ENCODE peak calls at places on chromosomes 5 and 9, in nine cellular contexts. I, E, U, C, W, Q, M, K and S are unnamed samples.
A peak's percentile ranks its signal among the peaks of the same experiment; 100 is the strongest.

GRCh38 chr9:124660341-124660801 is 110.7 kb downstream of the NR6A1 start:
- DNase-seq in I (peak; percentile 74), E (peak; percentile 81), U (peak; percentile 61), C (no peak), W (peak; percentile 49), Q (no peak), M (peak; percentile 16), K (peak; percentile 70), S (peak; percentile 36)

GRCh38 chr9:134619983-134620612 is 21.5 kb upstream of the COL5A1 start:
- DNase-seq in I (no peak), E (no peak), U (no peak), C (no peak), W (peak; percentile 4), Q (no peak), M (no peak), K (no peak), S (no peak)

GRCh38 chr5:87048156-87048555 is 219.5 kb upstream of the RASA1 start:
- DNase-seq in I (no peak), E (no peak), U (no peak), C (no peak), W (no peak), Q (no peak), M (no peak), K (peak; percentile 3), S (no peak)

GRCh38 chr9:124686918-124687317 is 84.2 kb downstream of the NR6A1 start:
- DNase-seq in I (no peak), E (no peak), U (no peak), C (no peak), W (no peak), Q (no peak), M (no peak), K (no peak), S (no peak)

GRCh38 chr5:101679816-101680215 is 616.3 kb downstream of the SLCO4C1 start:
- DNase-seq in I (peak; percentile 7), E (peak; percentile 18), U (no peak), C (no peak), W (no peak), Q (no peak), M (no peak), K (peak; percentile 9), S (peak; percentile 65)

GRCh38 chr5:156004754-156005153 is 322.2 kb upstream of the SGCD start:
- DNase-seq in I (no peak), E (no peak), U (no peak), C (peak; percentile 35), W (no peak), Q (no peak), M (no peak), K (no peak), S (no peak)

GRCh38 chr5:154708845-154709244 is 46.3 kb upstream of the LARP1 start:
- DNase-seq in I (no peak), E (no peak), U (peak; percentile 41), C (no peak), W (no peak), Q (no peak), M (peak; percentile 14), K (no peak), S (peak; percentile 72)

GRCh38 chr5:76426391-76426802 is 23.3 kb downstream of the IQGAP2 start:
- DNase-seq in I (no peak), E (no peak), U (no peak), C (no peak), W (no peak), Q (no peak), M (no peak), K (no peak), S (no peak)

GRCh38 chr5:97764700-97765099 is 581.7 kb upstream of the RIOK2 start:
- DNase-seq in I (peak; percentile 87), E (peak; percentile 71), U (peak; percentile 94), C (no peak), W (no peak), Q (peak; percentile 42), M (no peak), K (peak; percentile 73), S (peak; percentile 89)

GRCh38 chr5:68187268-68188055 is 28.1 kb upstream of the PIK3R1 start:
- DNase-seq in I (peak; percentile 41), E (peak; percentile 73), U (peak; percentile 22), C (peak; percentile 42), W (no peak), Q (no peak), M (no peak), K (peak; percentile 37), S (no peak)

GRCh38 chr5:7474821-7475403 is 79.0 kb downstream of the ADCY2 start:
- DNase-seq in I (no peak), E (no peak), U (no peak), C (no peak), W (peak; percentile 41), Q (no peak), M (no peak), K (no peak), S (no peak)

GRCh38 chr5:60891667-60892066 is 47.6 kb upstream of the ELOVL7 start:
- DNase-seq in I (no peak), E (no peak), U (no peak), C (no peak), W (no peak), Q (no peak), M (no peak), K (no peak), S (no peak)

GRCh38 chr5:34658023-34658422 is 1.9 kb downstream of the RAI14 start:
- DNase-seq in I (peak; percentile 64), E (peak; percentile 61), U (peak; percentile 66), C (no peak), W (no peak), Q (no peak), M (no peak), K (peak; percentile 47), S (peak; percentile 14)

GRCh38 chr5:34656001-34656699 is at the start of gene RAI14:
- DNase-seq in I (peak; percentile 89), E (peak; percentile 89), U (peak; percentile 85), C (peak; percentile 82), W (peak; percentile 76), Q (peak; percentile 68), M (peak; percentile 15), K (peak; percentile 87), S (peak; percentile 83)

GRCh38 chr5:34655354-34655991 is 655 bp upstream of the RAI14 start:
- DNase-seq in I (peak; percentile 93), E (peak; percentile 86), U (peak; percentile 90), C (no peak), W (peak; percentile 35), Q (peak; percentile 57), M (no peak), K (peak; percentile 79), S (peak; percentile 86)

GRCh38 chr5:34657550-34657921 is 1.4 kb downstream of the RAI14 start:
- DNase-seq in I (peak; percentile 64), E (peak; percentile 50), U (peak; percentile 42), C (peak; percentile 42), W (peak; percentile 26), Q (no peak), M (no peak), K (peak; percentile 74), S (peak; percentile 38)

GRCh38 chr5:34656700-34657549 is 797 bp downstream of the RAI14 start:
- DNase-seq in I (peak; percentile 33), E (no peak), U (no peak), C (no peak), W (peak; percentile 21), Q (no peak), M (no peak), K (no peak), S (peak; percentile 40)
- TF ChIP-seq CTCF in I (peak; percentile 5), E (no peak), U (no peak), C (no peak), W (no peak), Q (no peak), M (no peak), K (no peak), S (no peak)

DNA sequence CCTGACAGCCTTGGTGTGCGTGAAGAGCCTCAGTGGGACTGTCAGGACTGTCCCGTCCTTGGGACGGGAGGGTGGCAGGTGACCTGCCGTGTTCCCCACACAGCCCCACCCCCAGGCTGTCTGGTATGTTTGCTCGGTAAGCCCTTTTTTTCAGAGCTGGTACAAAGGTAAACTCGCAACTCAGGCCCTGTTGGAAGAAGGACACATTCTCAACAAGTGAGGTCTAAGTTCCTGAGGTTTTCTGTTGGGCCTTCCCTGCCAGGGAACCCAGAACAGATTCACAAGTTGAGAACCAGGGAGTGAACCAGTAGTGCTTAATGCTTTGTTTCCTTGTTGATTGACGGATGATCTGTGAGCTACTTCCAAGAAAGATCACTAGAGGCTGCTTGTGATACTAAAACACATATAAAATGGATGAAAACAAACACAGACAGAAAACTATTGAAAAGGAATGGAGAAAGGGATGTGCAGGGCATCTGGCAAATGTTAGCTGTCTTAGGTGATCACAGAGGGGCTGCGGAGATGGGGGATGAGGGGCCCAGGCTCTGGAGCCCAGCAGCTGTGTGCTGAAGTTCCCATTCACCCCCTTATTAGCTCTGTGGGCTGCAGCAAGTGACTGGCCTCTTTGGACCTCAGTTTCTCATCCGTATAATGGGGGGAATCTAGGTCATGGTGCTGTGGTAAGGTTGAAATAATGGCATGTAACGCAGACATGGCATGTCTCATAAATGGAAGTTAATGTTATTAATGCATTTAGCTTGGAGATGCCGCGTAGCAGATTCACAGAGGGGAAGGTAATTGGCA is 2.7 kb downstream of the NDST1 start:
- DNase-seq in I (no peak), E (peak; percentile 29), U (no peak), C (no peak), W (no peak), Q (no peak), M (no peak), K (no peak), S (no peak)
- H3K4me3 ChIP-seq in I (no peak overlapping the region), E (no peak overlapping the region), U (no peak overlapping the region), C (no peak overlapping the region), W (no peak overlapping the region), Q (no peak overlapping the region), M (no peak overlapping the region), K (no peak overlapping the region), S (no peak overlapping the region)

GRCh38 chr5:124746252-124746915 is at the start of gene ZNF608:
- DNase-seq in I (peak; percentile 88), E (peak; percentile 91), U (peak; percentile 78), C (no peak), W (peak; percentile 29), Q (no peak), M (no peak), K (peak; percentile 93), S (peak; percentile 64)
- TF ChIP-seq CTCF in I (peak; percentile 8), E (no peak), U (no peak), C (no peak), W (no peak), Q (peak; percentile 16), M (no peak), K (no peak), S (peak; percentile 21)

DNA sequence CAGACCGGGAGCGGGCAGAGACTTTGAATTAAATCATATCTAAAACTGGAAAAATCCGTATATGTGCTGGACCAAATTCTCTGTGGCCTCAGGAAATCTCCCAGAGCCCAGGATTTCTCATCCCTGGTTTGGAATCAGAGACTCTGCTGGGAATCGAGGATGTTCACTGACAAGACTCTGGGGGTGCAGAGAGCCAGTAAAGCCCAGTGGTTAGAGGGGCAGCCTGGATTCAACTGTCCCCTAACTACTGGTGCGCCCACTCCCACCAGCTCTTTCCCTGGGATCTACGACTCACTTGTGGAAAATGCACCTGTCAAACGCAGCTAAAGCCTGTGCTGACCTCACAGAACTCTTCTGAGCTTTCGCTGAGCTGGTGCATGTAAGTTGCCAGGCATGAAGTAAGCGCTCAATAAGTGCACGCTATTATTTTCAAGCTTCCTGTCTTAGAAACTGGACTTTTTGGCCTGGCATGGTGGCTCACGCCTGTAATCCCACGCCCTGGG is 20.5 kb upstream of the TOR2A start:
- DNase-seq in I (no peak), E (no peak), U (no peak), C (no peak), W (no peak), Q (no peak), M (no peak), K (no peak), S (no peak)
- H3K4me3 ChIP-seq in I (no peak overlapping the region), E (no peak overlapping the region), U (no peak overlapping the region), C (peak overlapping the region; percentile 46), W (peak overlapping the region; percentile 58), Q (no peak overlapping the region), M (no peak overlapping the region), K (no peak overlapping the region), S (no peak overlapping the region)